ENCODE peak calls at places on chromosomes 2 and 18, in seven cellular contexts. D is ovary, F is heart left ventricle, J is uterus, Z is body of pancreas, P is HCT116, I is IMR-90. A is an unnamed sample. For H3K4me1, the result is how much of the 10 kb centered on the place peaks cover.

GRCh38 chr18:26544459-26544858 is 3.9 kb downstream of the KCTD1 start:
- DNase-seq in F (no peak), Z (no peak), J (no peak), I (no peak), D (no peak), P (no peak), A (no peak)

GRCh38 chr2:189350515-189351209 is 90.6 kb upstream of the WDR75 start:
- DNase-seq in D (peak), Z (no peak), P (no peak), J (peak), F (no peak), I (peak), A (peak)

GRCh38 chr2:216343221-216343985 is 28.9 kb downstream of the MARCHF4 start:
- DNase-seq in F (no peak), J (no peak), P (no peak), Z (no peak), D (no peak), I (no peak), A (no peak)

GRCh38 chr18:21598726-21599584 is 1.5 kb downstream of the ESCO1 start:
- DNase-seq in P (peak), I (no peak), D (peak), J (no peak), Z (no peak), F (no peak), A (peak)

GRCh38 chr2:51919395-51919794 is 887.5 kb upstream of the NRXN1 start:
- DNase-seq in F (no peak), D (no peak), J (no peak), I (peak), Z (no peak), P (no peak), A (no peak)

GRCh38 chr2:9221223-9221622 is 14.6 kb downstream of the ASAP2 start:
- DNase-seq in F (no peak), I (no peak), P (no peak), J (peak), Z (no peak), D (no peak), A (no peak)

GRCh38 chr18:53117851-53118250 is 777.9 kb downstream of the DCC start:
- DNase-seq in D (no peak), J (no peak), Z (no peak), P (no peak), F (no peak), I (no peak), A (no peak)

GRCh38 chr2:120722211-120722602 is 13.5 kb upstream of the GLI2 start:
- DNase-seq in P (no peak), I (no peak), J (no peak), F (no peak), Z (no peak), D (peak), A (no peak)

GRCh38 chr2:100588071-100588786 is 25.4 kb downstream of the PDCL3 start:
- DNase-seq in D (no peak), P (no peak), F (no peak), Z (no peak), I (peak), J (no peak), A (no peak)

GRCh38 chr2:102891261-102891660 is 129.4 kb downstream of the TMEM182 start:
- DNase-seq in D (no peak), I (no peak), P (no peak), F (no peak), J (no peak), Z (no peak), A (no peak)

GRCh38 chr2:65075605-65076344 is 19.6 kb downstream of the CEP68 start:
- DNase-seq in Z (no peak), I (no peak), J (no peak), P (no peak), F (peak), D (peak), A (no peak)

DNA sequence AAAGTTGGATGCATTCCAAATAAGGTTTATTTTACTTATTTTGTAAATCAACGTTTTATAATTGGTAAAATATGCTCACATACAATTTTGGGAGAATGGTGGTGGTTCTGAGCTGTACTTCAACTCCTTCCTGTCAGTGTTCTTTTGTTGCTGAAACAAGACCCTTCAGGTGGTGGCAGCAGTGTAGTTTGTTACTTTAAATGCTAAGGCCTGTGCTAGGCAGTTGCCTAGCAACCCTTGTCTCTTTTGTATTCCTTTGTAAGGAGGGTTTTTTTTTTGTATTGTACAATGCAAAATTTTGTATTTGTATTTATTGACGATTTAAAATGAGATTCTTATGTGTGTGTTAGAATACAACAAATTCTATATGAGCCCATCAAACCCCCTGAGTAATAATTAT is 166.0 kb upstream of the FAM98A start:
- DNase-seq in F (no peak), P (no peak), I (no peak), J (no peak), Z (no peak), D (no peak), A (no peak)
- TF ChIP-seq POLR2A in F (no peak), P (no peak), I (no peak), J (no peak), Z (no peak), D (no peak), A (no peak)

GRCh38 chr2:54670485-54671009 is 52.9 kb upstream of the EML6 start:
- DNase-seq in J (no peak), P (no peak), Z (no peak), D (no peak), F (no peak), I (no peak), A (no peak)
- H3K4me1 ChIP-seq in J (under half), P (under half), Z (half or more), D (under half), F (half or more), I (under half), A (under half)

DNA sequence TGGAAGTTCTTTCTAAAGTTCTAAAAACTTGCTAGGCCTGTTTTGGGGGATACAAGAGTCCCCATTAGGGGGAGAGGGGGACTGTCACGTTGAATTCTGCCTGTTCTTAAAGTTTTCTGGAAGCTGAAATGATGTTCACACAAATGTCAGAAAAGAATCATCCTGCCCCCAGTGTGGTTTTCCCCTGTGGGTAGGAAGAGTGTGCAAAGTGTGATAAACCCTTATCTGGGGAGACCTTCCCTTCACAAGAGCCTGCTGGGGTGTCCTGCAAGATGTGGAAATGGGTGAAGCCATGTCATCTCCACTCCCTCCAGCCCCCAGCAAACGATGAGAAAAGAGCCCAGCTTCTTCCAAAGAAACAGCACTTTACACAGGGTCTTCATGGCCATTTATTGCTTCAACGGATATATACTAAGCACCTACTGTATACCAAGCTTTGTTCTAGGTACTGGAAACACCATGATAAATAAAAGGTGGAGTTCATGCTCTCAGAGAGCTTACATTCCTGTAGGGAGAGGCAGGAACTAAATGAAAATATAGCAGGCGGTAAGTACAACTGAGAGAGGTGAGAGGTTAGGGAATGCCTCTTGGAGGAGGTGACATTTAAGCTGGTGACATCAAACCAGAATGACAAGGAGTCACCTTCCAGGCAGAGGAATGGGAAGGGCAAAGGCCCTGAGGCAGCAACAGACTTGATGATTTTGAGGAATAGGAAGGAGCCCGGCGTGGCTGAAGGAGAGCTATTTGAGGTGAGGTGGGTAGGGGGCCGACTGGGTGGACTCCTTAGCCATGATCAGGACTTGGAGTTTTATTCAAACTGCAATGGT is 1.6 kb downstream of the MFSD2B start:
- DNase-seq in P (no peak), J (no peak), D (no peak), Z (no peak), F (no peak), I (no peak), A (no peak)
- TF ChIP-seq POLR2A in P (no peak), J (no peak), D (no peak), Z (no peak), F (no peak), I (no peak), A (no peak)

GRCh38 chr2:221762496-221762895 is 190.4 kb upstream of the EPHA4 start:
- DNase-seq in I (no peak), F (no peak), J (no peak), D (no peak), P (no peak), Z (no peak), A (no peak)

GRCh38 chr2:221771297-221771696 is 199.2 kb upstream of the EPHA4 start:
- DNase-seq in Z (no peak), I (no peak), F (no peak), J (no peak), P (no peak), D (no peak), A (no peak)

DNA sequence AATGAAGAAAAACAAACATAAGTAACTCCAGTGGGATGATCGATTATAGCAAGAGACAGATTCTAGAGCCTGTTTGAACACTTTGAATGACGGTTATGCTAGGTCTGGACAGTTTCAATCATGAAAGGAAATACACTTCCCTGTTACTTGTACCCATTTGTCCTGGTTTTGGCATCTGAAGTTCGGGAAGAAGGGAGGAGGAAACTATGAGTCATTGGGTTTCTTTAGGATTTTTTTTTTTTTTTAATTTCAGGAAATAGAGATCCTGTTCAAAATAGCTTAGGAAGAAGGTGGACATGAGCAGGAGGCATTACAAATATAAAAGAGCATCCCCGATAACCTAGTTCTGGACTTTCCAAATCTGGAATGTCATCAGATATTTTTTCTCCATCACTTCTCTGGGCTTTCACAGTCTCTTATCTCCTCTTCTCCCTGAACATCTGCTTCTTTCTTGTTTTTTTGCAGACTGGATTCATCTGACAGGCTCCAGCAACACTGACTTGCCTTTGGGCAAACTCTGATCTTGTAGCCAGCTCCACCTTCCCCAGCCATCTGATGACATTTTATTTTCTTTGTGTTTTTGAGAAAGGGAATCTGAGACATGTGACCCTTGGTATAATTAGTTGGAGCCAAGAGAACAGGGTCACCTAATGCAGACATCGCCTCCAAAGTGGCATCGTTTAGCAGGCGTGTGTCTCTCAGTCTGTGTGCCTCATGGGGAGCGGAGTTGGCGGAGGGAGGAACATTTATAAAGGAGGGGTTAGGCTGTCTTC is 195.2 kb upstream of the EPHA4 start:
- DNase-seq in I (peak), J (no peak), F (no peak), P (no peak), D (no peak), Z (no peak), A (no peak)
- H3K4me1 ChIP-seq in I (under half), J (under half), F (under half), P (under half), D (under half), Z (under half), A (under half)

GRCh38 chr2:88764141-88764849 is 72.8 kb downstream of the RPIA start:
- DNase-seq in D (no peak), I (no peak), P (no peak), F (no peak), J (no peak), Z (no peak), A (no peak)

GRCh38 chr2:88764850-88765153 is 73.3 kb downstream of the RPIA start:
- DNase-seq in F (peak), D (no peak), J (no peak), P (no peak), I (no peak), Z (no peak), A (no peak)

GRCh38 chr2:88760819-88761598 is 69.5 kb downstream of the RPIA start:
- DNase-seq in F (no peak), D (no peak), Z (no peak), J (no peak), I (no peak), P (no peak), A (no peak)

GRCh38 chr2:88765154-88765948 is 73.9 kb downstream of the RPIA start:
- DNase-seq in P (no peak), J (no peak), Z (peak), D (no peak), F (peak), I (peak), A (peak)
- TF ChIP-seq POLR2A in P (no peak), J (no peak), Z (no peak), D (no peak), F (no peak), I (no peak), A (no peak)

GRCh38 chr18:78151948-78152725 is 827.5 kb upstream of the SALL3 start:
- DNase-seq in Z (no peak), D (no peak), I (no peak), P (no peak), F (no peak), J (no peak), A (no peak)
- H3K4me1 ChIP-seq in Z (under half), D (under half), I (under half), P (under half), F (under half), J (under half), A (under half)

GRCh38 chr2:28716265-28716865 is 35.3 kb upstream of the PPP1CB start:
- DNase-seq in Z (peak), J (peak), D (no peak), P (peak), I (peak), F (peak), A (no peak)
- TF ChIP-seq POLR2A in Z (no peak), J (peak), D (no peak), P (no peak), I (no peak), F (no peak), A (no peak)

GRCh38 chr18:42159146-42159545 is 204.1 kb downstream of the PIK3C3 start:
- DNase-seq in J (no peak), I (no peak), Z (no peak), F (no peak), P (no peak), D (no peak), A (no peak)

GRCh38 chr18:42157420-42157819 is 202.4 kb downstream of the PIK3C3 start:
- DNase-seq in P (no peak), I (no peak), Z (no peak), J (no peak), F (no peak), D (no peak), A (no peak)

GRCh38 chr18:42157878-42158277 is 202.8 kb downstream of the PIK3C3 start:
- DNase-seq in I (no peak), J (no peak), F (no peak), Z (no peak), D (no peak), P (no peak), A (no peak)

GRCh38 chr18:42155024-42155423 is 200.0 kb downstream of the PIK3C3 start:
- DNase-seq in D (no peak), J (no peak), P (no peak), Z (no peak), I (no peak), F (peak), A (no peak)

GRCh38 chr18:42156266-42156665 is 201.2 kb downstream of the PIK3C3 start:
- DNase-seq in I (no peak), P (no peak), Z (no peak), F (no peak), J (no peak), D (no peak), A (no peak)
- H3K4me1 ChIP-seq in I (under half), P (under half), Z (under half), F (under half), J (under half), D (under half), A (under half)

GRCh38 chr2:46296840-46297545 is at the start of gene EPAS1:
- DNase-seq in F (peak), I (peak), J (peak), P (no peak), D (peak), Z (peak), A (peak)
- TF ChIP-seq POLR2A in F (peak), I (peak), J (peak), P (no peak), D (peak), Z (peak), A (peak)